ENCODE peak calls at places on chromosomes 7 and 10, in five cellular contexts. Y is activated CD4-positive, CD25-positive, alpha-beta regulatory T cell treated with anti-CD3 and anti-CD28 coated beads, Interleukin-2, amount 50 U/mL, for 72 hours; Q is NCI-H1436; F is H1; T is activated T-cell treated with anti-CD3 and anti-CD28 coated beads, Interleukin-2, amount 50 U/mL, for 24 hours. X is an unnamed sample.

GRCh38 chr7:75537731-75538130 is 45.6 kb downstream of the SPDYE5 start:
- DNase-seq in Q (no peak), F (no peak), T (no peak), Y (no peak), X (no peak)

GRCh38 chr10:100510533-100511308 is 8.9 kb downstream of the SEC31B start:
- DNase-seq in Q (no peak), F (no peak), Y (no peak), T (peak), X (no peak)

GRCh38 chr10:110206988-110207804 is at the start of gene MXI1:
- DNase-seq in Q (no peak), F (peak), T (peak), Y (peak), X (no peak)

GRCh38 chr7:1246170-1246870 is 13.6 kb downstream of the UNCX start:
- DNase-seq in T (no peak), Y (no peak), F (no peak), Q (no peak), X (no peak)

GRCh38 chr10:46556515-46557318 is at the start of gene GPRIN2:
- DNase-seq in Y (no peak), F (peak), Q (no peak), T (peak), X (no peak)

GRCh38 chr10:80276335-80276734 is 13.1 kb downstream of the MAT1A start:
- DNase-seq in T (no peak), Y (no peak), F (no peak), Q (no peak), X (no peak)

GRCh38 chr10:43056568-43057011 is 20.3 kb upstream of the RET start:
- DNase-seq in Y (no peak), F (no peak), T (no peak), Q (no peak), X (no peak)

GRCh38 chr7:44990520-44991023 is 9.4 kb upstream of the CCM2 start:
- DNase-seq in Q (peak), F (no peak), Y (no peak), T (no peak), X (no peak)

GRCh38 chr7:20578257-20578771 is 37.2 kb upstream of the ABCB5 start:
- DNase-seq in T (no peak), Q (no peak), F (no peak), Y (no peak), X (no peak)

GRCh38 chr10:93695720-93696119 is 6.7 kb downstream of the FRA10AC1 start:
- DNase-seq in F (no peak), Y (no peak), T (no peak), Q (no peak), X (no peak)

GRCh38 chr7:7265057-7265456 is 82.7 kb downstream of the C1GALT1 start:
- DNase-seq in Y (no peak), Q (no peak), T (no peak), F (no peak), X (no peak)

GRCh38 chr7:101565601-101566209 is 63.4 kb downstream of the MYL10 start:
- DNase-seq in T (no peak), Q (no peak), F (no peak), Y (no peak), X (no peak)

GRCh38 chr10:95792874-95793285 is 36.9 kb downstream of the ENTPD1 start:
- DNase-seq in T (no peak), Q (no peak), F (no peak), Y (no peak), X (no peak)

GRCh38 chr10:31650010-31650409 is 278.6 kb downstream of the ARHGAP12 start:
- DNase-seq in Q (no peak), Y (no peak), F (no peak), T (no peak), X (no peak)

GRCh38 chr10:51023611-51024010 is 50.7 kb upstream of the PRKG1 start:
- DNase-seq in Y (no peak), T (no peak), F (no peak), Q (no peak), X (no peak)

GRCh38 chr10:98300526-98300925 is 32.5 kb upstream of the LOXL4 start:
- DNase-seq in Y (no peak), F (no peak), T (no peak), Q (no peak), X (no peak)

GRCh38 chr7:196283-196682 is 3.9 kb downstream of the FAM20C start:
- DNase-seq in F (no peak), T (no peak), Y (no peak), Q (peak), X (no peak)

GRCh38 chr10:121007264-121007663 is 156.1 kb downstream of the WDR11 start:
- DNase-seq in Q (no peak), F (no peak), T (no peak), Y (no peak), X (no peak)

GRCh38 chr10:4656576-4657194 is 169.3 kb upstream of the AKR1E2 start:
- DNase-seq in F (no peak), T (peak), Q (peak), Y (no peak), X (peak)

GRCh38 chr7:40826419-40827216 is 691.8 kb downstream of the SUGCT start:
- DNase-seq in Q (no peak), T (no peak), Y (no peak), F (no peak), X (no peak)

GRCh38 chr7:16609842-16610450 is 35.6 kb downstream of the ANKMY2 start:
- DNase-seq in T (no peak), F (no peak), Y (no peak), Q (no peak), X (no peak)

GRCh38 chr7:99011706-99012404 is 132.1 kb downstream of the SMURF1 start:
- DNase-seq in Q (no peak), Y (no peak), T (no peak), F (no peak), X (no peak)

GRCh38 chr7:70712942-70713341 is 419.0 kb upstream of the GALNT17 start:
- DNase-seq in F (no peak), T (no peak), Y (no peak), Q (no peak), X (no peak)

GRCh38 chr7:136369225-136369624 is 392.1 kb upstream of the MTPN start:
- DNase-seq in T (no peak), Y (no peak), Q (no peak), F (no peak), X (no peak)

GRCh38 chr10:59432207-59432900 is 70.0 kb upstream of the FAM13C start:
- DNase-seq in T (no peak), F (no peak), Y (no peak), Q (no peak), X (no peak)